ENCODE peak calls at places on chromosome 3, in four cellular contexts. One of them, this sample, is unnamed.

GRCh38 chr3:184756151-184756681 is 44.4 kb upstream of the MAGEF1 start:
- DNase-seq in lung: no peak
- DNase-seq in HCT116: no peak
- DNase-seq in sigmoid colon: no peak
- DNase-seq in this sample: no peak

GRCh38 chr3:16013563-16013962 is 160.9 kb upstream of the GALNT15 start:
- DNase-seq in sigmoid colon: no peak
- DNase-seq in lung: no peak
- DNase-seq in HCT116: no peak
- DNase-seq in this sample: no peak

GRCh38 chr3:108420926-108421325 is 89.5 kb downstream of the MYH15 start:
- DNase-seq in lung: no peak
- DNase-seq in HCT116: no peak
- DNase-seq in sigmoid colon: no peak
- DNase-seq in this sample: no peak

GRCh38 chr3:130411310-130411709 is 65.8 kb downstream of the COL6A5 start:
- DNase-seq in sigmoid colon: no peak
- DNase-seq in lung: no peak
- DNase-seq in HCT116: no peak
- DNase-seq in this sample: no peak

GRCh38 chr3:59266551-59266950 is 216.7 kb upstream of the CFAP20DC start:
- DNase-seq in lung: no peak
- DNase-seq in sigmoid colon: no peak
- DNase-seq in HCT116: no peak
- DNase-seq in this sample: no peak

GRCh38 chr3:44106761-44107160 is 134.9 kb upstream of the TOPAZ1 start:
- DNase-seq in lung: no peak
- DNase-seq in sigmoid colon: no peak
- DNase-seq in HCT116: no peak
- DNase-seq in this sample: peak; percentile 8

GRCh38 chr3:187013080-187013838 is 82.9 kb downstream of the ST6GAL1 start:
- DNase-seq in HCT116: no peak
- DNase-seq in lung: no peak
- DNase-seq in sigmoid colon: no peak
- DNase-seq in this sample: peak; percentile 40

GRCh38 chr3:11757929-11758328 is 88.8 kb downstream of the TAMM41 start:
- DNase-seq in lung: no peak
- DNase-seq in sigmoid colon: no peak
- DNase-seq in HCT116: no peak
- DNase-seq in this sample: no peak

GRCh38 chr3:55487376-55488241 is 503 bp upstream of the WNT5A start:
- DNase-seq in lung: no peak
- DNase-seq in HCT116: no peak
- DNase-seq in sigmoid colon: peak; percentile 73
- DNase-seq in this sample: no peak

GRCh38 chr3:27095588-27096222 is 273.5 kb downstream of the NEK10 start:
- DNase-seq in sigmoid colon: no peak
- DNase-seq in HCT116: no peak
- DNase-seq in lung: no peak
- DNase-seq in this sample: no peak

GRCh38 chr3:9809239-9809614 is 835 bp upstream of the TTLL3 start:
- DNase-seq in sigmoid colon: no peak
- DNase-seq in lung: no peak
- DNase-seq in HCT116: no peak
- DNase-seq in this sample: no peak

GRCh38 chr3:103440539-103441113 is 1005.8 kb downstream of the ZPLD1 start:
- DNase-seq in sigmoid colon: no peak
- DNase-seq in HCT116: peak; percentile 29
- DNase-seq in lung: no peak
- DNase-seq in this sample: no peak

GRCh38 chr3:71372911-71373637 is 210.5 kb downstream of the FOXP1 start:
- DNase-seq in lung: no peak
- DNase-seq in HCT116: no peak
- DNase-seq in sigmoid colon: no peak
- DNase-seq in this sample: no peak

GRCh38 chr3:15327941-15328340 is 4.4 kb downstream of the SH3BP5 start:
- DNase-seq in HCT116: no peak
- DNase-seq in sigmoid colon: no peak
- DNase-seq in lung: no peak
- DNase-seq in this sample: no peak

GRCh38 chr3:52229656-52230055 is 4.2 kb upstream of the TLR9 start:
- DNase-seq in lung: no peak
- DNase-seq in HCT116: no peak
- DNase-seq in sigmoid colon: no peak
- DNase-seq in this sample: no peak

GRCh38 chr3:39433642-39434041 is 27.1 kb downstream of the RPSA start:
- DNase-seq in HCT116: no peak
- DNase-seq in sigmoid colon: no peak
- DNase-seq in lung: no peak
- DNase-seq in this sample: no peak

GRCh38 chr3:31250116-31250813 is 282.5 kb upstream of the STT3B start:
- DNase-seq in sigmoid colon: no peak
- DNase-seq in HCT116: no peak
- DNase-seq in lung: no peak
- DNase-seq in this sample: no peak

GRCh38 chr3:155313303-155313702 is 19.8 kb upstream of the STRIT1 start:
- DNase-seq in lung: no peak
- DNase-seq in HCT116: no peak
- DNase-seq in sigmoid colon: no peak
- DNase-seq in this sample: no peak

GRCh38 chr3:45686850-45687249 is 2.3 kb upstream of the SACM1L start:
- DNase-seq in lung: no peak
- DNase-seq in sigmoid colon: no peak
- DNase-seq in HCT116: no peak
- DNase-seq in this sample: no peak

GRCh38 chr3:188006726-188007393 is 147.1 kb upstream of the LPP start:
- DNase-seq in HCT116: no peak
- DNase-seq in lung: no peak
- DNase-seq in sigmoid colon: no peak
- DNase-seq in this sample: no peak

GRCh38 chr3:128427872-128428822 is 38.5 kb downstream of the DNAJB8 start:
- DNase-seq in lung: no peak
- DNase-seq in HCT116: no peak
- DNase-seq in sigmoid colon: no peak
- DNase-seq in this sample: no peak

GRCh38 chr3:174318146-174318545 is 541.0 kb upstream of the NAALADL2 start:
- DNase-seq in HCT116: no peak
- DNase-seq in lung: no peak
- DNase-seq in sigmoid colon: no peak
- DNase-seq in this sample: no peak

GRCh38 chr3:46861293-46861995 is 1.8 kb downstream of the MYL3 start:
- DNase-seq in sigmoid colon: peak; percentile 55
- DNase-seq in HCT116: no peak
- DNase-seq in lung: no peak
- DNase-seq in this sample: no peak

GRCh38 chr3:155019576-155019975 is 60.5 kb upstream of the MME start:
- DNase-seq in sigmoid colon: no peak
- DNase-seq in HCT116: no peak
- DNase-seq in lung: peak; percentile 41
- DNase-seq in this sample: no peak

GRCh38 chr3:138914870-138915502 is 32.0 kb downstream of the FOXL2 start:
- DNase-seq in sigmoid colon: no peak
- DNase-seq in lung: peak; percentile 39
- DNase-seq in HCT116: no peak
- DNase-seq in this sample: no peak

GRCh38 chr3:61627768-61628185 is 66.4 kb downstream of the PTPRG start:
- DNase-seq in sigmoid colon: no peak
- DNase-seq in lung: no peak
- DNase-seq in HCT116: no peak
- DNase-seq in this sample: no peak

GRCh38 chr3:177141899-177142651 is 55.2 kb downstream of the TBL1XR1 start:
- DNase-seq in sigmoid colon: no peak
- DNase-seq in HCT116: no peak
- DNase-seq in lung: no peak
- DNase-seq in this sample: no peak

GRCh38 chr3:195154111-195154791 is 116.7 kb downstream of the XXYLT1 start:
- DNase-seq in sigmoid colon: no peak
- DNase-seq in HCT116: no peak
- DNase-seq in lung: no peak
- DNase-seq in this sample: no peak

GRCh38 chr3:116154389-116154788 is 290.9 kb downstream of the LSAMP start:
- DNase-seq in HCT116: no peak
- DNase-seq in lung: no peak
- DNase-seq in sigmoid colon: no peak
- DNase-seq in this sample: no peak

GRCh38 chr3:151724846-151725562 is 8.7 kb upstream of the AADACL2 start:
- DNase-seq in HCT116: no peak
- DNase-seq in sigmoid colon: no peak
- DNase-seq in lung: no peak
- DNase-seq in this sample: no peak

GRCh38 chr3:28322464-28322863 is 26.1 kb upstream of the ZCWPW2 start:
- DNase-seq in sigmoid colon: no peak
- DNase-seq in lung: no peak
- DNase-seq in HCT116: no peak
- DNase-seq in this sample: no peak

GRCh38 chr3:133377396-133377795 is 22.5 kb upstream of the BFSP2 start:
- DNase-seq in HCT116: no peak
- DNase-seq in lung: no peak
- DNase-seq in sigmoid colon: no peak
- DNase-seq in this sample: no peak
- TF ChIP-seq CTCF in HCT116: peak; percentile 37
- TF ChIP-seq CTCF in lung: peak; percentile 23
- TF ChIP-seq CTCF in sigmoid colon: no peak
- TF ChIP-seq CTCF in this sample: peak; percentile 66

GRCh38 chr3:56547486-56547885 is 9.5 kb upstream of the CCDC66 start:
- DNase-seq in lung: no peak
- DNase-seq in sigmoid colon: no peak
- DNase-seq in HCT116: peak; percentile 8
- DNase-seq in this sample: no peak
- TF ChIP-seq CTCF in lung: no peak
- TF ChIP-seq CTCF in sigmoid colon: no peak
- TF ChIP-seq CTCF in HCT116: peak; percentile 24
- TF ChIP-seq CTCF in this sample: no peak

GRCh38 chr3:36843065-36844051 is 79.0 kb upstream of the DCLK3 start:
- DNase-seq in sigmoid colon: no peak
- DNase-seq in lung: no peak
- DNase-seq in HCT116: peak; percentile 62
- DNase-seq in this sample: no peak
- TF ChIP-seq CTCF in sigmoid colon: no peak
- TF ChIP-seq CTCF in lung: no peak
- TF ChIP-seq CTCF in HCT116: peak; percentile 75
- TF ChIP-seq CTCF in this sample: peak; percentile 47

DNA sequence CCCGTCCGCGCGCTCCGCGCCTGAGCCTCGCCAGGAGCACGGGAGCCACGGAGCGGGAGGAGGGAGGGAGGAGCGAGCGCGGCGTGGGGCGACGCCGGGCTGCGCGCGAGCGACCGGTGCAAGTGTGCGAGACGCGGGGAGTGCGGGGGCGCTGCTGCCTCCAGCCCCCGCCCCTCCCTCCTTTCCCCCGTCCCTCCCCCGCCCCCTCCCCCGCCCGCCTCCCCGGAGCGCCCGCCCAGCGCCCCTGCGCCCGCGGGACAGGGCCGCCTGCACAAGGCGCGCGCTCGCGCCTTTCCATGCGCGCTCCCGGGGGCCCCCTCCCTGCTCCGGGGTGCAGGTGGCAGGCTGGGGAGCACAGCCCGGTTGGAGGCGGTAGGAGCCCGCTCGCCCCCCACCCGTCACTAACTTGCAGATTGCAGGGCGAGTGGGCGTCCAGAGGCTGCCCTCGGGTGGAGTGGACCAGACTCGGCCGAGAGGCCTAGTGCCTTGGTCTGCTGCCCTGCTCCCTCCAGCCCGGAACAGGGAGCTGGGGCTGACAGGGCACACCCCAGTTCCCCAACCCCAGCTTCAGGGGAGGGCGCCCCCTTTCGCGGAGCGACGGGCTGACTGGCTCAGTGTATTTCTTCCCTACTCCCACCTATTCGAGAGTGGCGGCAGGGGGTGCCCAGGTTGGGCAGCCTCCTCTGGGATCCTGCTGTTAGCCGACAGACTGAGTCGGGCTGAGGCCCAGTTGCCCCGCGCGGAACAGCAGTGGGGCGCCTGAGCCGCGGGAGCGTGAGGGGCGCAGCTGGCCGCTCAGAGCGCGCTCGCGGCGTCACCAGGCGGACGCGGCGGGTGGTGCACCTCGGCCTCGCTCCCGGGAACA is at the start of gene WNT7A:
- DNase-seq in sigmoid colon: peak; percentile 48
- DNase-seq in lung: no peak
- DNase-seq in HCT116: no peak
- DNase-seq in this sample: no peak
- TF ChIP-seq CTCF in sigmoid colon: peak; percentile 21
- TF ChIP-seq CTCF in lung: no peak
- TF ChIP-seq CTCF in HCT116: peak; percentile 79
- TF ChIP-seq CTCF in this sample: peak; percentile 44

GRCh38 chr3:126082334-126083137 is 1.4 kb downstream of the SLC41A3 start:
- DNase-seq in lung: no peak
- DNase-seq in sigmoid colon: no peak
- DNase-seq in HCT116: no peak
- DNase-seq in this sample: no peak

GRCh38 chr3:126080970-126081369 is 3.0 kb downstream of the SLC41A3 start:
- DNase-seq in lung: no peak
- DNase-seq in HCT116: no peak
- DNase-seq in sigmoid colon: no peak
- DNase-seq in this sample: no peak

GRCh38 chr3:126083511-126083912 is 412 bp downstream of the SLC41A3 start:
- DNase-seq in HCT116: no peak
- DNase-seq in lung: no peak
- DNase-seq in sigmoid colon: no peak
- DNase-seq in this sample: no peak

GRCh38 chr3:126083138-126083445 is 832 bp downstream of the SLC41A3 start:
- DNase-seq in sigmoid colon: no peak
- DNase-seq in HCT116: no peak
- DNase-seq in lung: no peak
- DNase-seq in this sample: no peak

GRCh38 chr3:126081618-126082333 is 2.1 kb downstream of the SLC41A3 start:
- DNase-seq in lung: peak; percentile 58
- DNase-seq in HCT116: peak; percentile 48
- DNase-seq in sigmoid colon: no peak
- DNase-seq in this sample: no peak
- TF ChIP-seq CTCF in lung: no peak
- TF ChIP-seq CTCF in HCT116: peak; percentile 71
- TF ChIP-seq CTCF in sigmoid colon: no peak
- TF ChIP-seq CTCF in this sample: peak; percentile 36

DNA sequence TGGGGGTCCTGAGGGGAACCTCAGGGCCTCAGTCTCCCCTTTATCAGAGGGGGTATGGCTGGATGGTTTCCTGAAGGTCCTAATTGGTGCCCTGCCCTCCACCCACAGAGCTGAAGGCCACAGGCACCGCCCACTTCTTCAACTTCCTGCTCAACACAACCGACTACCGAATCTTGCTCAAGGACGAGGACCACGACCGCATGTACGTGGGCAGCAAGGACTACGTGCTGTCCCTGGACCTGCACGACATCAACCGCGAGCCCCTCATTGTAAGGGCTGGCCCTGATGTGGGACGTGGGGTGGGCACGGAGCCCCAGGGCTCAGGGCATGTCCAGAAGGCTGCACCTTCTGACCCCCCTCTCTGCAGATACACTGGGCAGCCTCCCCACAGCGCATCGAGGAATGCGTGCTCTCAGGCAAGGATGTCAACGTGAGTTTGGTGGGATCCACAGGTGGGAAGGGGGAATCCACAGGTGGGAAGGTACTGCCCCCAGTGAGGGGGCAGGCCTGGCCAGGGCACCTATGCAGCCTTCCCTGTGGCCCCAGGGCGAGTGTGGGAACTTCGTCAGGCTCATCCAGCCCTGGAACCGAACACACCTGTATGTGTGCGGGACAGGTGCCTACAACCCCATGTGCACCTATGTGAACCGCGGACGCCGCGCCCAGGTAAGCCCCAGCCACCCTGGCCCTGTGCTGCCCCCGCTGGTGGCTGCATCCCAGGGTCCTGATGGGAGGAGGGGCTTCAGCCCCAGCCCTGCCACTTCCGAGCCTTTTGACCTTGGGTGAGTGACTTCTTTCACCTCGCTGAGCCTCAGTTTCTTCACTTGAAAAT is 17.5 kb upstream of the GNAT1 start:
- DNase-seq in lung: no peak
- DNase-seq in sigmoid colon: no peak
- DNase-seq in HCT116: no peak
- DNase-seq in this sample: no peak
- TF ChIP-seq CTCF in lung: no peak
- TF ChIP-seq CTCF in sigmoid colon: no peak
- TF ChIP-seq CTCF in HCT116: peak; percentile 21
- TF ChIP-seq CTCF in this sample: no peak

This sample was measured in osteocyte.